ENCODE peak calls at places on chromosomes 5 and 9, in five cellular contexts. J is lung; S is kidney; R is MM.1S; E is naive thymus-derived CD4-positive, alpha-beta T cell. U is an unnamed sample. For H3K4me1, the result is how much of the 10 kb centered on the place peaks cover.

GRCh38 chr9:110626109-110626829 is 42.3 kb upstream of the MUSK start:
- DNase-seq in J (no peak), S (no peak), R (no peak), E (no peak), U (no peak)

GRCh38 chr5:15785636-15786035 is 285.7 kb downstream of the FBXL7 start:
- DNase-seq in J (no peak), S (no peak), R (no peak), E (no peak), U (peak)

GRCh38 chr9:106707722-106708121 is 155.2 kb upstream of the ZNF462 start:
- DNase-seq in J (no peak), S (no peak), R (no peak), E (no peak), U (peak)

GRCh38 chr9:23194281-23194680 is 631.8 kb downstream of the ELAVL2 start:
- DNase-seq in J (no peak), S (no peak), R (no peak), E (no peak), U (no peak)

GRCh38 chr9:121743441-121744001 is 92.1 kb downstream of the DAB2IP start:
- DNase-seq in J (peak), S (peak), R (no peak), E (no peak), U (peak)

GRCh38 chr5:42951169-42951846 is 88.8 kb downstream of the ANXA2R start:
- DNase-seq in J (no peak), S (peak), R (no peak), E (peak), U (no peak)

GRCh38 chr9:111456536-111456935 is 27.6 kb downstream of the ECPAS start:
- DNase-seq in J (no peak), S (no peak), R (no peak), E (no peak), U (no peak)

GRCh38 chr9:33172256-33172678 is 5.1 kb upstream of the B4GALT1 start:
- DNase-seq in J (no peak), S (no peak), R (no peak), E (no peak), U (no peak)

GRCh38 chr5:95822408-95823240 is at the start of gene GLRX:
- DNase-seq in J (peak), S (peak), R (peak), E (peak), U (peak)

GRCh38 chr9:18396102-18396728 is 77.7 kb upstream of the ADAMTSL1 start:
- DNase-seq in J (no peak), S (no peak), R (no peak), E (no peak), U (peak)

GRCh38 chr9:36847781-36848673 is 186.0 kb downstream of the PAX5 start:
- DNase-seq in J (no peak), S (peak), R (no peak), E (no peak), U (peak)

GRCh38 chr5:86030753-86031152 is 587.0 kb upstream of the COX7C start:
- DNase-seq in J (no peak), S (no peak), R (peak), E (no peak), U (peak)

GRCh38 chr5:78758169-78758839 is 109.7 kb upstream of the LHFPL2 start:
- DNase-seq in J (no peak), S (no peak), R (peak), E (no peak), U (no peak)

GRCh38 chr5:79243224-79243623 is 7.3 kb downstream of the JMY start:
- DNase-seq in J (no peak), S (no peak), R (no peak), E (no peak), U (no peak)

GRCh38 chr9:38662763-38663593 is 42.6 kb upstream of the ANKRD18A start:
- DNase-seq in J (no peak), S (no peak), R (no peak), E (no peak), U (peak)

GRCh38 chr9:72943844-72944462 is 8.9 kb downstream of the ALDH1A1 start:
- DNase-seq in J (no peak), S (no peak), R (no peak), E (no peak), U (no peak)

GRCh38 chr9:93686880-93687236 is 110.5 kb downstream of the PHF2 start:
- DNase-seq in J (no peak), S (no peak), R (no peak), E (no peak), U (no peak)

GRCh38 chr5:39476466-39477215 is 51.9 kb upstream of the DAB2 start:
- DNase-seq in J (no peak), S (no peak), R (no peak), E (no peak), U (no peak)

GRCh38 chr5:78887384-78888118 is 97.6 kb downstream of the ARSB start:
- DNase-seq in J (no peak), S (no peak), R (peak), E (no peak), U (no peak)

GRCh38 chr9:90943341-90943740 is 141.7 kb downstream of the SYK start:
- DNase-seq in J (no peak), S (no peak), R (peak), E (no peak), U (no peak)

GRCh38 chr9:82651474-82651873 is 411.5 kb downstream of the RASEF start:
- DNase-seq in J (no peak), S (peak), R (no peak), E (no peak), U (no peak)

GRCh38 chr9:123318961-123319421 is 37.0 kb upstream of the CRB2 start:
- DNase-seq in J (no peak), S (peak), R (no peak), E (no peak), U (no peak)

GRCh38 chr5:99019812-99020697 is 91.2 kb upstream of the CHD1 start:
- DNase-seq in J (no peak), S (no peak), R (no peak), E (no peak), U (no peak)

GRCh38 chr5:10555134-10555733 is 8.6 kb upstream of the ANKRD33B start:
- DNase-seq in J (no peak), S (no peak), R (no peak), E (no peak), U (peak)

GRCh38 chr5:112823656-112824055 is 37.4 kb upstream of the SRP19 start:
- DNase-seq in J (no peak), S (no peak), R (no peak), E (no peak), U (no peak)

DNA sequence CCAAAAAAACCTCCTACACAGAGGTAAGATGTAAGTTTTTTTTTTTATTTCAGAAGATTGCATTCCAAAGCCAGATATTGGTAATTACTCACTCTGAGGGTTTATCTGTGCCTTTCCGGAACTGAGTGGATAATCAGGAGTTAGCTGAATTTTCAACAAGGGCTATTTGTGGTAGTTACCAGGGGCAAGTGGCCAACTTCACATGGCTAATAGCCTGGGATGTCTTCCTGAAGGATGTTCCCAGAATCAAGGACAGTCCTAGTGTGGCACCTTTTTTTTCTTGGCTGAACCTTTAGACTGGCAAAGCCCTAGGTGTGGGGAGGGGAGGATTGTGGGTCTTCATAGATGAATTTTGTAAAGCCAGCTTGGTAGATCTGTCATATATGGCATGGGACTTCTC is 7.1 kb downstream of the LARP1 start:
- DNase-seq in J (no peak), S (no peak), R (no peak), E (no peak), U (no peak)
- H3K4me1 ChIP-seq in J (under half), S (under half), R (under half), E (half or more), U (under half)

GRCh38 chr5:173902743-173903142 is 14.6 kb downstream of the CPEB4 start:
- DNase-seq in J (no peak), S (no peak), R (peak), E (no peak), U (no peak)

GRCh38 chr5:173907284-173907683 is 19.1 kb downstream of the CPEB4 start:
- DNase-seq in J (no peak), S (no peak), R (peak), E (no peak), U (no peak)

GRCh38 chr5:173902334-173902733 is 14.2 kb downstream of the CPEB4 start:
- DNase-seq in J (no peak), S (no peak), R (peak), E (no peak), U (no peak)

GRCh38 chr5:173901705-173902104 is 13.6 kb downstream of the CPEB4 start:
- DNase-seq in J (no peak), S (no peak), R (no peak), E (no peak), U (no peak)

DNA sequence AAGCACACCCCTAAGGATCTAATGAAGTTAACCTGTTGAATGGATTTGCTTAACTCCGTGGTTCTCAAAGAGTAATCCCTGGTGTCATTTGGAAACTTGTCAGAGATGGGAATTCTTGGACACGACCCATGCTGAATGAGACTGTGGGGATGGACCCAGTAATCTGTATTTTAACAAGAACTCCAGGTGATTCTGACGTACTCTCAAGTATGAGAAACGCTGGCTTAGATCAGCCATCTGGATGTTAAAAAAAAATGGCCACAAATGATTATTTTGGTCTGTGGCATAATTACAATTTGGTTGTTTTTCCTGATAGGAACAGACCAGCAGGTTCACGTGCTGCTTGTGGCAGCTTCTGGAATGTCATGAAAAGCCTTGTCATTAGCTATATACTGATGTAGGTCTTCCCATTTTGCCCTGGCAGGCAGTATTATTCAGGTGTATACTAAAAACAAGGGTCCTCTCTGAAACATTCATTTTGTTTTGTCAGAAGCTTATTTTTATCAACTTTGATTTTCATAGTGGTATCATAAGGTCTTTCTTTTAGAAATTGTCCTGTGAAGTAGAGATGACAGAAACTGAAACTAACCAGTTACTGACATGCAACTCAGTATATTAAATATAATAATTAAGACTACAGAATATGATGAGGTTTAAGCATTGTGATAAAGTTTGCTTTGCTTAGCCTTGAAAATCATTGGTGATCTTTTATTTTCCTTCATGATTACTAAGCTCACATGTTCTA is 15.4 kb downstream of the CPEB4 start:
- DNase-seq in J (no peak), S (no peak), R (peak), E (no peak), U (no peak)
- H3K27ac ChIP-seq in J (no peak), S (no peak), R (peak), E (no peak), U (no peak)

GRCh38 chr5:41787257-41787656 is 83.0 kb downstream of the OXCT1 start:
- DNase-seq in J (no peak), S (no peak), R (peak), E (no peak), U (peak)

GRCh38 chr5:41788800-41789395 is 81.3 kb downstream of the OXCT1 start:
- DNase-seq in J (no peak), S (no peak), R (no peak), E (no peak), U (peak)

GRCh38 chr5:41789434-41789833 is 80.8 kb downstream of the OXCT1 start:
- DNase-seq in J (no peak), S (no peak), R (no peak), E (no peak), U (no peak)

GRCh38 chr5:41793156-41793770 is 77.0 kb downstream of the OXCT1 start:
- DNase-seq in J (no peak), S (no peak), R (no peak), E (no peak), U (peak)

DNA sequence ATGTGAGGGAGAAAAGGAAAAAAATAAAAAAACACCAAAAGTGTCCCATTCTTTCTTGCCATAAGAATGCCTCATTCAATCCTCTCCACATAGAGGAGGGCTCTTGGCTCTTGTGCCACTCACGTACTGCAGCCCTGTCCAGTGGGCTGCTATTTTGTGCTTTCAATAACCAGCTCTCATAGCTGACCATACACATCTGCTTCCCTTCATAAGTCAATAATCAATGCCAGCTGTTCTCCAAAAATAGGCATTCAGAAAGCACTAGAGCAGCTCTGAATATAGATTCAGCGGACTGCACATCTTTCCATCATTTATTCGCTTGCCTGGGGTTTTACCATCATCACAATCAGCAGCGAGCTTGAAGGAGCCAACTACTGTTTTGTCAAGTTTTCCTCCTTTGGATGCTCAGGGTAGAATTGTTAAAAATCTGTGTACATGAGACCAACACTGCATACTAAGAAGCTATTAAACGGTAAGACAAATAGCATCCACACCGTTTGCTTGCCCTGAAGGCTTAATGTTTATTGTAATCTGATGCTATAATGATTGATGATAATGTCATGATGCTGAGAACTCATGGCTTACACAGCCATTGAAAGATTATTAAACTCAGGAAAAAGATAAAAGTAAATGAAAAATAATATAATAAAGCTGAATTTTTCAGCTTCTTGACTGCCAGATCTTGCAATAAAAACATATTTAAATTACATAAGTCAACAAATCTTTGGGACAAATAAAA is 80.0 kb downstream of the OXCT1 start:
- DNase-seq in J (no peak), S (no peak), R (no peak), E (no peak), U (no peak)
- H3K4me1 ChIP-seq in J (under half), S (under half), R (under half), E (under half), U (half or more)

GRCh38 chr5:55692106-55692417 is 20.1 kb downstream of the SLC38A9 start:
- DNase-seq in J (no peak), S (no peak), R (no peak), E (no peak), U (no peak)
- H3K27ac ChIP-seq in J (no peak), S (no peak), R (no peak), E (no peak), U (no peak)

GRCh38 chr5:149488645-149489306 is 62.5 kb downstream of the CSNK1A1 start:
- DNase-seq in J (peak), S (no peak), R (no peak), E (no peak), U (no peak)

GRCh38 chr5:149489605-149490037 is 61.6 kb downstream of the CSNK1A1 start:
- DNase-seq in J (no peak), S (no peak), R (no peak), E (no peak), U (no peak)

GRCh38 chr5:149487672-149488071 is 63.6 kb downstream of the CSNK1A1 start:
- DNase-seq in J (no peak), S (no peak), R (no peak), E (no peak), U (no peak)

GRCh38 chr5:149485655-149486615 is 65.3 kb downstream of the CSNK1A1 start:
- DNase-seq in J (peak), S (no peak), R (no peak), E (no peak), U (peak)

DNA sequence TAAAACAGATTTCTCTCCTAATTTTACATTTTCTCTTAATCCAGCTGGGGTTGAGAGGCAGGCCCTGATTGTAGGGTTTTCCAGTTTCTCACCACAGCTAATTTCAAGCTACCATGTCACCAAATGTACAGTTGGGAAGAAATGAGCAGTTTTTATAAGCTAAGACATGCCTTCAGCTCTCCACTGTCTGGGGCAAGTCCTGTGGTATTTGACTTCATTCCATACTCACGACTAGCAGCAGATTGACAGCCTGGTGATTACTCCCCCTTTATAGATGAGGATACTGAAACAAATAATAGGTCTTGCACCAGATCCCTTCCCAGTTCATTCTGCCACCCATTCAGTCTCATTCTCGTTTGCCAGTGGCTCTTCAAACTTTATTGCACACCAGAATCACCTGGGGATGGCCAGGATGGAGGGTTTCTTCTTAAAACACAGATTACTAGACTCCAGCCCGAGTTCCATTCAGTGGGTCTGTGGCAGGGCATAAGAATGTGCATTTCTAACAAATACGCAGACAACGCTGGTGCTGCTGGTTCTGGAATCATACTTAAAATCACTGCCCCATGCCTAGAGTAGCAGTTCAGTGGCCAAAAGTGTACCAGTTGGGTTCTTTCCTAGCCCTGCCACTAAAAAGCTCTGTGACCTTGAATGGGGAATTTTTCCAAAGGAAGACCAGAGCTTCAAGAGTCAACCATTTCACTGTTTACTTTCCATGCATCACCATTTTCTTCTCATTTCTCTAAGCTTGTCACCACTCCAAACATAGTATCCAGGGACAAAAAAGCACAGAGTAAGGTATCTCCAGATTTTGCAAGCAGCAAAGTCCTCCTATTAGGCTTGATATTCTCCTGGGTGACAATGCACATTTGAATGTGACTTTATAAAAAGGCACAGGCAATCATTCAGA is 64.3 kb downstream of the CSNK1A1 start:
- DNase-seq in J (no peak), S (no peak), R (no peak), E (no peak), U (no peak)
- H3K4me1 ChIP-seq in J (under half), S (under half), R (under half), E (under half), U (under half)

GRCh38 chr9:77582572-77583365 is 65.4 kb downstream of the GNA14 start:
- DNase-seq in J (no peak), S (no peak), R (no peak), E (no peak), U (no peak)
- H3K27ac ChIP-seq in J (no peak), S (no peak), R (no peak), E (no peak), U (no peak)

GRCh38 chr9:69602768-69603167 is 69.4 kb downstream of the APBA1 start:
- DNase-seq in J (no peak), S (no peak), R (no peak), E (no peak), U (no peak)

GRCh38 chr9:69604568-69605219 is 67.5 kb downstream of the APBA1 start:
- DNase-seq in J (no peak), S (no peak), R (no peak), E (no peak), U (no peak)

GRCh38 chr9:69605406-69605805 is 66.8 kb downstream of the APBA1 start:
- DNase-seq in J (no peak), S (no peak), R (peak), E (no peak), U (no peak)

GRCh38 chr9:69601698-69602097 is 70.5 kb downstream of the APBA1 start:
- DNase-seq in J (no peak), S (no peak), R (no peak), E (no peak), U (no peak)

DNA sequence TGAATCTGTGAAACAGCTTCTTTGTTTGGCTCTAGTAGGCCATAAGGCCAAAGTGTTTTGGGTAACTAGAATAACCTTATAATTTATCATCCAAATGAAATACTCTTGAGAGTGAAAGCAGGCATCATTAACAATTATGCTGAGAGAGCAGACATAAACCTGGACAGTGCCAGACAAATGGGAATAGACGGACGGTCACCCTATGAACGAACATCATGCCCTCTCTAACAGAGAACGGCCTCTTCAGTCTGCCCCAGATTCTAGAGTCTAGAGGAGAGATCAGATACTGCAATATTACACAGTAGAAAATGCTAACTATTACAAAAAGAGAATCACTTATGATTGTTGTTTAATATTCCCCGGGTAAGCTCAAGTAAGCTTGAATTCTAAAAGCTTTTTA is 68.5 kb downstream of the APBA1 start:
- DNase-seq in J (no peak), S (no peak), R (no peak), E (no peak), U (no peak)
- H3K4me1 ChIP-seq in J (under half), S (under half), R (under half), E (under half), U (under half)